ENCODE peak calls at places on chromosomes 2 and 18, in eight cellular contexts. Q, R, S, X, J, F, E and Y are unnamed samples.

GRCh38 chr2:8394569-8395359 is 287.1 kb upstream of the ID2 start:
- DNase-seq in E (no peak), R (no peak), X (no peak), F (no peak), S (no peak), Q (no peak), J (no peak), Y (no peak)

GRCh38 chr2:208047840-208048239 is 22.5 kb upstream of the PLEKHM3 start:
- DNase-seq in F (no peak), Q (no peak), X (no peak), J (no peak), E (no peak), R (no peak), S (no peak), Y (no peak)

GRCh38 chr2:72543527-72544216 is 282.2 kb downstream of the EXOC6B start:
- DNase-seq in F (no peak), J (no peak), X (no peak), Q (no peak), S (no peak), E (no peak), R (no peak), Y (no peak)

GRCh38 chr2:171553858-171554257 is 31.6 kb downstream of the CYBRD1 start:
- DNase-seq in J (no peak), Q (no peak), R (peak), S (peak), X (no peak), E (no peak), F (peak), Y (no peak)

GRCh38 chr2:231648579-231649174 is 56.0 kb downstream of the TEX44 start:
- DNase-seq in R (no peak), Q (peak), E (peak), X (peak), S (peak), F (peak), J (peak), Y (no peak)

GRCh38 chr2:33058716-33059451 is 112.1 kb downstream of the LTBP1 start:
- DNase-seq in R (no peak), F (no peak), S (no peak), Q (no peak), J (no peak), E (no peak), X (no peak), Y (no peak)

GRCh38 chr2:144801766-144802165 is 281.8 kb upstream of the ZEB2 start:
- DNase-seq in E (peak), S (peak), X (peak), Q (no peak), R (no peak), J (no peak), F (no peak), Y (peak)

GRCh38 chr2:35501076-35501475 is 854.5 kb upstream of the CRIM1 start:
- DNase-seq in E (no peak), S (no peak), F (no peak), Q (no peak), X (peak), J (no peak), R (no peak), Y (no peak)

GRCh38 chr2:157465554-157465953 is 21.7 kb upstream of the CYTIP start:
- DNase-seq in X (no peak), J (no peak), F (no peak), Q (no peak), S (no peak), E (no peak), R (no peak), Y (no peak)

GRCh38 chr2:143451622-143452021 is 322.4 kb downstream of the ARHGAP15 start:
- DNase-seq in F (no peak), Q (no peak), J (no peak), X (peak), S (no peak), R (no peak), E (no peak), Y (peak)

GRCh38 chr18:54269924-54270844 is 867 bp downstream of the POLI start:
- DNase-seq in F (peak), X (peak), J (peak), R (no peak), S (peak), E (peak), Q (peak), Y (no peak)

GRCh38 chr18:49135871-49136270 is 185.1 kb upstream of the SMAD7 start:
- DNase-seq in J (no peak), X (peak), R (peak), F (no peak), S (no peak), E (no peak), Q (no peak), Y (peak)

GRCh38 chr2:201860541-201861154 is 54.3 kb downstream of the CDK15 start:
- DNase-seq in J (no peak), R (peak), E (peak), S (peak), F (peak), X (peak), Q (peak), Y (peak)

GRCh38 chr18:3873698-3874495 is 423.9 kb downstream of the TGIF1 start:
- DNase-seq in E (peak), X (peak), Q (no peak), J (no peak), S (no peak), F (no peak), R (peak), Y (no peak)

GRCh38 chr2:180698668-180699067 is 281.7 kb upstream of the UBE2E3 start:
- DNase-seq in S (no peak), Q (no peak), X (no peak), F (no peak), E (no peak), R (no peak), J (no peak), Y (no peak)

GRCh38 chr2:40584432-40584831 is 132.5 kb upstream of the SLC8A1 start:
- DNase-seq in F (no peak), R (no peak), S (no peak), J (no peak), X (peak), E (no peak), Q (no peak), Y (no peak)

GRCh38 chr2:126117886-126118285 is 538.1 kb upstream of the GYPC start:
- DNase-seq in X (no peak), Q (no peak), R (no peak), E (no peak), F (no peak), S (no peak), J (no peak), Y (no peak)